ENCODE peak calls at places on chromosomes 3 and 15, in seven cellular contexts. Y, F, I, N, L, T and W are unnamed samples. For H3K27me3 and H3K36me3, the result is how much of the 10 kb centered on the place peaks cover.

GRCh38 chr3:151903501-151903991 is 30.1 kb downstream of the SUCNR1 start:
- DNase-seq in Y (no peak), F (no peak), I (peak), N (no peak), L (no peak), T (no peak), W (no peak)

GRCh38 chr3:57184516-57184915 is 15.3 kb downstream of the HESX1 start:
- DNase-seq in Y (no peak), F (no peak), I (no peak), N (no peak), L (no peak), T (no peak), W (no peak)

GRCh38 chr15:88653200-88654064 is 14.6 kb downstream of the ISG20 start:
- DNase-seq in Y (no peak), F (no peak), I (no peak), N (peak), L (peak), T (peak), W (no peak)

GRCh38 chr3:197356741-197357140 is 58.3 kb upstream of the DLG1 start:
- DNase-seq in Y (no peak), F (peak), I (no peak), N (no peak), L (no peak), T (no peak), W (no peak)

GRCh38 chr3:149466192-149466591 is 8.3 kb upstream of the TM4SF4 start:
- DNase-seq in Y (no peak), F (no peak), I (no peak), N (no peak), L (no peak), T (no peak), W (no peak)

GRCh38 chr3:44355634-44356033 is 17.1 kb downstream of the TCAIM start:
- DNase-seq in Y (peak), F (no peak), I (peak), N (no peak), L (no peak), T (no peak), W (no peak)

GRCh38 chr3:139797724-139798343 is 120.1 kb upstream of the NMNAT3 start:
- DNase-seq in Y (no peak), F (peak), I (peak), N (no peak), L (no peak), T (no peak), W (peak)

GRCh38 chr15:91032919-91033803 is 10.8 kb upstream of the VPS33B start:
- DNase-seq in Y (no peak), F (peak), I (peak), N (peak), L (peak), T (no peak), W (peak)

GRCh38 chr3:65449841-65450416 is 588.8 kb downstream of the MAGI1 start:
- DNase-seq in Y (no peak), F (no peak), I (no peak), N (no peak), L (no peak), T (no peak), W (no peak)

GRCh38 chr3:194964809-194965208 is 279.1 kb downstream of the FAM43A start:
- DNase-seq in Y (no peak), F (no peak), I (no peak), N (no peak), L (no peak), T (no peak), W (no peak)

GRCh38 chr15:88902491-88902835 is 7.1 kb upstream of the HAPLN3 start:
- DNase-seq in Y (no peak), F (peak), I (no peak), N (no peak), L (no peak), T (no peak), W (no peak)

GRCh38 chr15:99956022-99956775 is 223.0 kb upstream of the LYSMD4 start:
- DNase-seq in Y (no peak), F (no peak), I (no peak), N (peak), L (peak), T (no peak), W (no peak)

GRCh38 chr15:76185716-76186115 is 125.6 kb downstream of the ETFA start:
- DNase-seq in Y (no peak), F (peak), I (peak), N (peak), L (no peak), T (no peak), W (peak)

GRCh38 chr15:52228928-52229327 is 37.7 kb upstream of the GNB5 start:
- DNase-seq in Y (no peak), F (peak), I (no peak), N (no peak), L (no peak), T (no peak), W (peak)

GRCh38 chr15:69573815-69574472 is 121.3 kb downstream of the RPLP1 start:
- DNase-seq in Y (no peak), F (peak), I (no peak), N (no peak), L (no peak), T (peak), W (no peak)

GRCh38 chr15:76337739-76338554 is 1.4 kb downstream of the ISL2 start:
- DNase-seq in Y (no peak), F (peak), I (peak), N (peak), L (no peak), T (no peak), W (peak)

GRCh38 chr15:29226431-29227216 is 43.0 kb downstream of the NSMCE3 start:
- DNase-seq in Y (no peak), F (no peak), I (no peak), N (peak), L (no peak), T (no peak), W (no peak)

GRCh38 chr3:42970976-42971772 is 7.9 kb upstream of the GASK1A start:
- DNase-seq in Y (no peak), F (no peak), I (no peak), N (no peak), L (no peak), T (no peak), W (no peak)

GRCh38 chr3:113339616-113340244 is 101.6 kb downstream of the CFAP44 start:
- DNase-seq in Y (no peak), F (no peak), I (no peak), N (no peak), L (no peak), T (no peak), W (peak)

GRCh38 chr3:18758047-18758704 is 333.0 kb upstream of the SATB1 start:
- DNase-seq in Y (no peak), F (peak), I (peak), N (no peak), L (peak), T (no peak), W (peak)

GRCh38 chr3:10774825-10775224 is 41.2 kb upstream of the SLC6A11 start:
- DNase-seq in Y (no peak), F (no peak), I (no peak), N (no peak), L (no peak), T (no peak), W (no peak)

GRCh38 chr3:173932624-173933023 is 535.1 kb downstream of the NLGN1 start:
- DNase-seq in Y (no peak), F (no peak), I (no peak), N (no peak), L (no peak), T (no peak), W (no peak)

GRCh38 chr3:30004481-30004880 is 601.9 kb upstream of the TGFBR2 start:
- DNase-seq in Y (no peak), F (peak), I (no peak), N (no peak), L (no peak), T (no peak), W (no peak)

GRCh38 chr15:31325432-31325975 is 1.1 kb upstream of the KLF13 start:
- DNase-seq in Y (no peak), F (peak), I (peak), N (no peak), L (peak), T (peak), W (peak)

GRCh38 chr15:62491642-62492041 is 326.6 kb upstream of the C2CD4B start:
- DNase-seq in Y (no peak), F (no peak), I (no peak), N (no peak), L (no peak), T (no peak), W (no peak)

GRCh38 chr3:192869131-192870027 is 48.3 kb downstream of the MB21D2 start:
- DNase-seq in Y (peak), F (no peak), I (no peak), N (no peak), L (no peak), T (peak), W (no peak)

GRCh38 chr15:65082303-65082958 is 5.9 kb downstream of the KBTBD13 start:
- DNase-seq in Y (no peak), F (no peak), I (peak), N (peak), L (no peak), T (peak), W (no peak)

GRCh38 chr15:80934761-80935221 is 54.8 kb downstream of the MESD start:
- DNase-seq in Y (no peak), F (no peak), I (peak), N (no peak), L (no peak), T (no peak), W (no peak)
- H3K27me3 ChIP-seq in Y (under half), F (under half), I (under half), N (under half), L (under half), T (under half), W (under half)

GRCh38 chr3:172309059-172309458 is 139.2 kb downstream of the GHSR start:
- DNase-seq in Y (no peak), F (no peak), I (no peak), N (no peak), L (no peak), T (no peak), W (no peak)
- H3K36me3 ChIP-seq in Y (under half), F (under half), I (under half), N (under half), L (under half), T (under half), W (under half)

GRCh38 chr15:101431748-101432147 is 57.8 kb downstream of the PCSK6 start:
- DNase-seq in Y (no peak), F (no peak), I (no peak), N (no peak), L (no peak), T (no peak), W (no peak)
- H3K27me3 ChIP-seq in Y (under half), F (under half), I (under half), N (under half), L (under half), T (under half), W (under half)

GRCh38 chr3:78992400-78992799 is 775.4 kb downstream of the ROBO1 start:
- DNase-seq in Y (no peak), F (no peak), I (no peak), N (no peak), L (no peak), T (no peak), W (no peak)
- H3K36me3 ChIP-seq in Y (under half), F (under half), I (under half), N (under half), L (under half), T (under half), W (under half)

DNA sequence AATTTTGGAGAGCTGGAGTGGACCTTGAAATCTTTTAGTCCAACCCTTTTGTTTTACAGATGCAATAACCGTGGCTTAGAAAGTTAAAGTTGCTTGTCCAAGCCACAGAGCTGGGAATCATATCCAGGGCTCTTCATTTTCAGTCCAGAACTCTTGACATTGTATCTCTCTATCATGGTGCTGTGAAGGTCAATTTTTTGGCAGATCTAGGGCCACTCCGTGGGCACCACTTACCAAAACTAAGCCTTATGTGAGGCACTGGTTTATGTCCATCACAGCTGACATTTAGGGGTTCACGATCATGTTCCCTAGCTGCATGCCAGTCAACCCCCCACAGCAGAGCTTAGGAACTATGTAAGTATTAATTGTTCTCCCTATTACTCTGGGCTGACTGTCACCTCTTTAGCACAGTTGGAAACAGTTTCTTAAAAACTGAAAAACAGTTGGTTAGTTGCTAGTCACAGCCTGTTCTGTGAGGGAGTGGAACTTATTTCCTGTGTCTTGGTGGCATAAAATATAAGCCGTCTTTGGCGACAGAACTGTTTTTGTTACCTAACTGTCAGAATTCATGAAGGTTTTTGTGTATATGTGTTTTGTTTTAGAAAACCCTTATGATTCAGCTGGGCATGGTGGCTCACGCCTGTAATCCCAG is 189.6 kb upstream of the UMPS start:
- DNase-seq in Y (no peak), F (no peak), I (no peak), N (no peak), L (no peak), T (no peak), W (no peak)
- H3K27me3 ChIP-seq in Y (under half), F (under half), I (under half), N (under half), L (under half), T (under half), W (under half)